ENCODE peak calls at places on chromosomes 3 and 15, in ten cellular contexts. U is AG09309; X is activated CD4-positive, alpha-beta T cell treated with anti-CD3 and anti-CD28 coated beads, Interleukin-2, amount 50 U/mL, for 24 hours; A is T-helper 2 cell; C is GM23248; S is ELR; Q is memory B cell; P is amygdala; F is caudate nucleus; L is T-helper 9 cell. R is an unnamed sample.

GRCh38 chr3:68306571-68306970 is 625.8 kb downstream of the TAFA4 start:
- DNase-seq in U (no peak), X (no peak), A (no peak), C (peak), S (no peak), Q (no peak), P (no peak), F (no peak), L (no peak), R (peak)

GRCh38 chr3:72082121-72082715 is 297.3 kb upstream of the PROK2 start:
- DNase-seq in U (peak), X (no peak), A (no peak), C (peak), S (no peak), Q (peak), P (no peak), F (no peak), L (no peak), R (no peak)

GRCh38 chr3:129239992-129240391 is 9.4 kb upstream of the COPG1 start:
- DNase-seq in U (no peak), X (no peak), A (no peak), C (no peak), S (no peak), Q (no peak), P (no peak), F (no peak), L (no peak), R (no peak)

GRCh38 chr15:76994971-76995945 is at the start of gene PSTPIP1:
- DNase-seq in U (no peak), X (no peak), A (peak), C (peak), S (no peak), Q (peak), P (no peak), F (peak), L (peak), R (no peak)

GRCh38 chr3:56787784-56788256 is 13.9 kb downstream of the ARHGEF3 start:
- DNase-seq in U (no peak), X (no peak), A (no peak), C (no peak), S (no peak), Q (no peak), P (no peak), F (no peak), L (peak), R (no peak)

GRCh38 chr3:41519746-41520145 is 320.4 kb downstream of the CTNNB1 start:
- DNase-seq in U (no peak), X (no peak), A (no peak), C (peak), S (no peak), Q (no peak), P (no peak), F (no peak), L (no peak), R (no peak)

GRCh38 chr3:172622916-172623700 is 87.8 kb downstream of the NCEH1 start:
- DNase-seq in U (no peak), X (no peak), A (no peak), C (peak), S (peak), Q (peak), P (no peak), F (no peak), L (peak), R (peak)

GRCh38 chr3:46090161-46090591 is 62.9 kb upstream of the XCR1 start:
- DNase-seq in U (no peak), X (no peak), A (no peak), C (peak), S (peak), Q (no peak), P (no peak), F (no peak), L (no peak), R (no peak)

GRCh38 chr15:85479071-85479647 is 98.8 kb downstream of the AKAP13 start:
- DNase-seq in U (peak), X (no peak), A (no peak), C (peak), S (peak), Q (no peak), P (no peak), F (no peak), L (no peak), R (no peak)

GRCh38 chr3:82643948-82644347 is 882.5 kb upstream of the GBE1 start:
- DNase-seq in U (no peak), X (no peak), A (no peak), C (no peak), S (peak), Q (no peak), P (no peak), F (no peak), L (no peak), R (peak)

GRCh38 chr3:112640333-112640863 is 545 bp downstream of the CCDC80 start:
- DNase-seq in U (peak), X (no peak), A (no peak), C (peak), S (peak), Q (no peak), P (no peak), F (no peak), L (no peak), R (peak)

GRCh38 chr3:71112576-71112975 is 471.0 kb downstream of the FOXP1 start:
- DNase-seq in U (no peak), X (no peak), A (no peak), C (no peak), S (no peak), Q (no peak), P (no peak), F (no peak), L (no peak), R (no peak)

GRCh38 chr3:48404440-48405342 is 25.2 kb downstream of the PLXNB1 start:
- DNase-seq in U (no peak), X (no peak), A (no peak), C (no peak), S (no peak), Q (no peak), P (no peak), F (peak), L (no peak), R (no peak)

GRCh38 chr15:77623008-77623877 is 9.5 kb downstream of the LINGO1 start:
- DNase-seq in U (no peak), X (no peak), A (no peak), C (no peak), S (no peak), Q (no peak), P (no peak), F (no peak), L (no peak), R (no peak)

GRCh38 chr3:36244728-36245127 is 135.6 kb upstream of the STAC start:
- DNase-seq in U (no peak), X (no peak), A (no peak), C (peak), S (peak), Q (no peak), P (no peak), F (no peak), L (no peak), R (no peak)

GRCh38 chr3:183213941-183214612 is 39.0 kb upstream of the B3GNT5 start:
- DNase-seq in U (no peak), X (no peak), A (no peak), C (no peak), S (no peak), Q (no peak), P (no peak), F (no peak), L (no peak), R (no peak)

GRCh38 chr3:159828542-159828943 is 160.1 kb upstream of the IL12A start:
- DNase-seq in U (no peak), X (no peak), A (no peak), C (peak), S (peak), Q (no peak), P (no peak), F (no peak), L (no peak), R (peak)

GRCh38 chr15:71252036-71252898 is 137.0 kb downstream of the THSD4 start:
- DNase-seq in U (no peak), X (no peak), A (no peak), C (peak), S (peak), Q (no peak), P (no peak), F (no peak), L (no peak), R (no peak)

GRCh38 chr3:164748626-164749025 is 329.7 kb downstream of the SI start:
- DNase-seq in U (no peak), X (no peak), A (no peak), C (peak), S (peak), Q (no peak), P (no peak), F (no peak), L (no peak), R (no peak)

GRCh38 chr15:70778258-70779076 is 15.1 kb upstream of the UACA start:
- DNase-seq in U (peak), X (no peak), A (no peak), C (peak), S (peak), Q (no peak), P (no peak), F (no peak), L (no peak), R (no peak)

GRCh38 chr3:193553606-193554005 is 1.1 kb downstream of the ATP13A4 start:
- DNase-seq in U (no peak), X (no peak), A (no peak), C (no peak), S (no peak), Q (no peak), P (no peak), F (no peak), L (no peak), R (no peak)

GRCh38 chr15:58393196-58393790 is 38.5 kb upstream of the LIPC start:
- DNase-seq in U (no peak), X (no peak), A (no peak), C (no peak), S (no peak), Q (no peak), P (no peak), F (no peak), L (no peak), R (peak)